ENCODE peak calls at places on chromosomes 11 and 22, in four cellular contexts. J is AG09319, S is transverse colon, B is glutamatergic neuron. M is an unnamed sample.

GRCh38 chr22:30890689-30891442 is 77.7 kb downstream of the MORC2 start:
- DNase-seq in J (no peak), S (peak; percentile 41), B (peak; percentile 46), M (peak; percentile 7)

GRCh38 chr11:64268028-64268686 is 16.3 kb downstream of the BAD start:
- DNase-seq in J (no peak), S (no peak), B (no peak), M (no peak)

GRCh38 chr11:78244546-78245315 is 56.0 kb downstream of the USP35 start:
- DNase-seq in J (no peak), S (no peak), B (no peak), M (no peak)

GRCh38 chr11:112596324-112596723 is 335.7 kb upstream of the PLET1 start:
- DNase-seq in J (no peak), S (no peak), B (no peak), M (no peak)

GRCh38 chr11:65576867-65577755 is 1.3 kb downstream of the EHBP1L1 start:
- DNase-seq in J (no peak), S (peak; percentile 81), B (no peak), M (peak; percentile 71)

GRCh38 chr11:94134651-94135512 is 6.2 kb downstream of the PANX1 start:
- DNase-seq in J (peak; percentile 81), S (peak; percentile 55), B (no peak), M (peak; percentile 69)

GRCh38 chr11:68816917-68817419 is 24.7 kb downstream of the CPT1A start:
- DNase-seq in J (no peak), S (no peak), B (no peak), M (no peak)

GRCh38 chr11:66339163-66339675 is 3.0 kb upstream of the RIN1 start:
- DNase-seq in J (no peak), S (no peak), B (no peak), M (no peak)

GRCh38 chr11:117703209-117703608 is 93.8 kb downstream of the DSCAML1 start:
- DNase-seq in J (no peak), S (no peak), B (no peak), M (no peak)

GRCh38 chr11:10506013-10506370 is 35.0 kb downstream of the RNF141 start:
- DNase-seq in J (no peak), S (no peak), B (no peak), M (no peak)

GRCh38 chr11:61731956-61732675 is 20.3 kb upstream of the MYRF start:
- DNase-seq in J (no peak), S (no peak), B (no peak), M (no peak)

GRCh38 chr22:26234267-26234666 is 65.0 kb downstream of the SEZ6L start:
- DNase-seq in J (no peak), S (no peak), B (no peak), M (no peak)

GRCh38 chr11:43516316-43516820 is 157.6 kb downstream of the TTC17 start:
- DNase-seq in J (no peak), S (no peak), B (no peak), M (no peak)

GRCh38 chr11:116930177-116930576 is 92.8 kb upstream of the APOA1 start:
- DNase-seq in J (no peak), S (peak; percentile 33), B (no peak), M (no peak)

GRCh38 chr11:78318733-78319132 is 98.9 kb downstream of the GAB2 start:
- DNase-seq in J (no peak), S (no peak), B (no peak), M (no peak)

GRCh38 chr11:119878990-119879389 is 150.0 kb upstream of the NECTIN1 start:
- DNase-seq in J (no peak), S (no peak), B (no peak), M (no peak)

GRCh38 chr11:87236368-87236767 is 198.6 kb downstream of the TMEM135 start:
- DNase-seq in J (no peak), S (no peak), B (no peak), M (no peak)

GRCh38 chr11:11463397-11463796 is 110.3 kb upstream of the CSNK2A3 start:
- DNase-seq in J (no peak), S (no peak), B (peak; percentile 41), M (no peak)

GRCh38 chr22:44583854-44584253 is 85.8 kb upstream of the RTL6 start:
- DNase-seq in J (no peak), S (no peak), B (no peak), M (no peak)

GRCh38 chr11:19595840-19596751 is 116.5 kb upstream of the NAV2 start:
- DNase-seq in J (no peak), S (no peak), B (no peak), M (peak; percentile 10)

GRCh38 chr11:84437129-84438123 is 1151.3 kb upstream of the CCDC90B start:
- DNase-seq in J (no peak), S (peak; percentile 6), B (peak; percentile 27), M (no peak)

GRCh38 chr22:44261861-44262595 is 50.7 kb downstream of the SHISAL1 start:
- DNase-seq in J (peak; percentile 4), S (no peak), B (no peak), M (no peak)

GRCh38 chr11:46976182-46976854 is 39.8 kb downstream of the CSTPP1 start:
- DNase-seq in J (no peak), S (no peak), B (no peak), M (no peak)

GRCh38 chr11:20258496-20258895 is 98.2 kb upstream of the DBX1 start:
- DNase-seq in J (no peak), S (no peak), B (no peak), M (no peak)

GRCh38 chr22:33073989-33074391 is 15.8 kb upstream of the SYN3 start:
- DNase-seq in J (no peak), S (no peak), B (no peak), M (peak; percentile 48)

GRCh38 chr11:47243454-47243853 is 5.2 kb downstream of the ACP2 start:
- DNase-seq in J (no peak), S (no peak), B (no peak), M (no peak)

GRCh38 chr11:62013266-62014157 is 46.1 kb upstream of the FTH1 start:
- DNase-seq in J (peak; percentile 39), S (peak; percentile 30), B (no peak), M (no peak)

GRCh38 chr11:118820412-118821357 is 29.7 kb upstream of the DDX6 start:
- DNase-seq in J (no peak), S (peak; percentile 94), B (no peak), M (no peak)

GRCh38 chr11:101126551-101127347 is 2.9 kb downstream of the PGR start:
- DNase-seq in J (no peak), S (no peak), B (peak; percentile 27), M (no peak)

GRCh38 chr11:65538915-65539374 is 14.1 kb downstream of the SCYL1 start:
- DNase-seq in J (no peak), S (no peak), B (peak; percentile 74), M (no peak)

GRCh38 chr22:33886696-33887095 is 33.6 kb downstream of the LARGE1 start:
- DNase-seq in J (no peak), S (no peak), B (no peak), M (no peak)

GRCh38 chr22:23376256-23376655 is 195.9 kb downstream of the BCR start:
- DNase-seq in J (no peak), S (peak; percentile 55), B (no peak), M (no peak)
- TF ChIP-seq CTCF in J (no peak), S (no peak), B (no peak), M (peak; percentile 43)

GRCh38 chr11:92707173-92707619 is 262.3 kb upstream of the MTNR1B start:
- DNase-seq in J (no peak), S (no peak), B (peak; percentile 30), M (no peak)
- TF ChIP-seq CTCF in J (no peak), S (no peak), B (no peak), M (no peak)

GRCh38 chr11:107123022-107123421 is 104.7 kb upstream of the GUCY1A2 start:
- DNase-seq in J (no peak), S (no peak), B (no peak), M (no peak)
- TF ChIP-seq CTCF in J (no peak), S (no peak), B (no peak), M (peak; percentile 19)

DNA sequence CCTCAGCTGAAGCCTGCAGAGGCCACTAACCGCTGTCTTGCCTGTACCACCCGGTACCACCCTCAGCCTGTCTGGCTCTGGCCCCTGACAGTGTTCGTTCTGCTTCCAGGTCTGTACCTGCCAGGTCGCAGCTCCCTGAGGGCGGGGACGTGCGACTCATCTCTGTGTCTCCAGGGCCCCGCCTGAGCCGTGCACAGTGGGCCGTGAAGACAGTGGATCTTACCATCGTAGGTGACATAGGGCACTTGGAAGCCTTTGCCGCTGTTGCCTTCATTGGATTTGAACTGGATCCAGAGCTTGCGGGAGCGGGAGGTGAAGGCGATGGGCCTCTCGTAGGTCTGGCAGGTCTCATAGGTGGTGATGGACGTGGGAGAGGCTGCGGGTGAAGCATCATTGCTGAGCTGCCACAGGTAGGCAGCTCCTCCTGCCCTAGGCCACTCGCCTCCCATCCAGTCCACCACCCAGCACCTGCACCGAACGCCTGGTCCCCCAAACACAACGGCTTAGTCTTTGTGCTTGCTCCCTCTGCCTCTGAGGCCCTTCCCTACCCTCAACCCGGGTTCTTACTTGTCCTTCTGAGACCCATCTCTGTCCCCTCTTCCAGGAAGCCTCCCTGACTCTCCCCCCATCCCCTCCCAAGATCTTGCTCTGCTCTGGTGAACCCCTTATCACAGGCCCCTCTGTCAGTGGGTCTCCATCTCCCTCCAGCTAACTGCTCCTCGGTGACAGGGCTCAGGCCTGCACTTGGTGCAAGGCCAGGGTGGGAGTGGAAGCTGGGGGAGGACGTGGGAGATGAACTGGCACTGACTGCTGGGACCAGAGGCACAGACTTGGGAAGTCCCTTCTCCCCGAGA is 21.1 kb upstream of the TTLL12 start:
- DNase-seq in J (no peak), S (no peak), B (no peak), M (no peak)
- TF ChIP-seq CTCF in J (no peak), S (no peak), B (no peak), M (no peak)

DNA sequence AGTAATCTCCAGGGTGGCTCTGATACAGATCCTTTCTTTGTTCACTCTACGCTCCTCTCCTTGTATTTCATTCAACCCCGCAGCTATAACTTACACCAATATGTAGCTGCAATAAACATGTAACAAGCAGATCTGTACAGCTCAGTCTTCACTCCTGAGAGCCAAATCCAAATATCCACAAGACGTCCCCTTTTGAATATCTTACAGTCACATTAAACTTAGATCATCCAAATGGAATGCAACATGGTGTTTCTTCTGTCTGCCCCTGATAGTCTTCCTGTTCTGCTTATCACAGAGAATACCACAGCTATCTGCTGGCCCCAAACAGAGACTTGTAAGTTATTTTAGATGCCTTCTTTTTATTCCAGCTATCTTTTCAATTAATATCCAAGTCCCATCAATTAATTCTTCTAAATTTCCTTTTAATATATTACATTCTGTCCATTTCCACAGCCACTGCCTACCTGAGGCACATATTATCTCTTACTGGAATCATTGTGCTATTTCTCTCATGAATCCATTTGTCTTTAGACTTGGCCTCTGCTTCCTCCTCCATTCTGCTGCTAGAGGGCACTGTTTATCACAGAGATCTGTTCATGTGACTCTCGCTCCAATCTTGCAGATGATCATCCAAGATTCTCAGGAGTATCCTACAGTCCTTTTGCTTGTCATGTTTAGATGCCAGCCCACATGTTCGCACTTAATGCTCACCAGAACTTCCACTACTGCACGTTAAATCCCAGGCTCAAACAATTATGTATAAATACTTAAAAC is 908.6 kb downstream of the NTM start:
- DNase-seq in J (no peak), S (no peak), B (no peak), M (no peak)
- TF ChIP-seq CTCF in J (peak; percentile 37), S (no peak), B (no peak), M (peak; percentile 62)

M was measured in Panc1.